ENCODE peak calls at places on chromosome 14, in six cellular contexts. T is HAP-1, Z is NCI-H1930, L is GM18507, D is amniotic stem cell, P is thoracic aorta. O is an unnamed sample.

GRCh38 chr14:64109821-64110554 is 184.2 kb downstream of the ESR2 start:
- DNase-seq in P (no peak), L (no peak), Z (no peak), T (no peak), D (no peak), O (no peak)

GRCh38 chr14:59576332-59577294 is at the start of gene CCDC175:
- DNase-seq in Z (peak), D (no peak), P (peak), T (peak), L (peak), O (peak)

GRCh38 chr14:41548666-41549065 is 58.0 kb upstream of the LRFN5 start:
- DNase-seq in L (no peak), P (no peak), D (no peak), T (no peak), Z (no peak), O (no peak)

GRCh38 chr14:104113631-104114420 is 24.6 kb upstream of the KIF26A start:
- DNase-seq in P (no peak), T (no peak), D (no peak), Z (no peak), L (no peak), O (peak)

GRCh38 chr14:52153939-52154338 is 85.1 kb upstream of the NID2 start:
- DNase-seq in Z (no peak), L (no peak), P (no peak), T (no peak), D (no peak), O (no peak)

GRCh38 chr14:51173863-51174262 is 66.2 kb upstream of the TMX1 start:
- DNase-seq in T (no peak), L (no peak), Z (no peak), D (no peak), P (no peak), O (no peak)

GRCh38 chr14:93007225-93007997 is 84.5 kb downstream of the CHGA start:
- DNase-seq in Z (no peak), L (no peak), D (peak), T (no peak), P (peak), O (no peak)

GRCh38 chr14:56061051-56061450 is 57.2 kb upstream of the PELI2 start:
- DNase-seq in Z (no peak), T (no peak), P (no peak), L (no peak), D (no peak), O (no peak)

GRCh38 chr14:59274991-59275391 is 86.5 kb downstream of the DAAM1 start:
- DNase-seq in T (no peak), L (peak), D (no peak), Z (no peak), P (no peak), O (no peak)

GRCh38 chr14:91032250-91032649 is 28.2 kb downstream of the RPS6KA5 start:
- DNase-seq in T (no peak), P (no peak), Z (no peak), D (no peak), L (no peak), O (no peak)

GRCh38 chr14:68638817-68639517 is 153.9 kb downstream of the ZFP36L1 start:
- DNase-seq in L (no peak), Z (no peak), P (no peak), D (no peak), T (no peak), O (peak)

GRCh38 chr14:30680036-30680435 is 57.9 kb downstream of the SCFD1 start:
- DNase-seq in T (peak), Z (no peak), L (no peak), P (no peak), D (no peak), O (no peak)

GRCh38 chr14:85529803-85530574 is at the start of gene FLRT2:
- DNase-seq in P (no peak), L (no peak), Z (no peak), T (peak), D (peak), O (peak)

GRCh38 chr14:93655078-93655750 is 133.1 kb downstream of the PRIMA1 start:
- DNase-seq in P (no peak), L (no peak), Z (peak), T (peak), D (peak), O (no peak)

GRCh38 chr14:95174184-95174804 is 17.0 kb upstream of the DICER1 start:
- DNase-seq in D (no peak), P (no peak), L (no peak), Z (no peak), T (no peak), O (no peak)

GRCh38 chr14:36176524-36176923 is at the start of gene PTCSC3:
- DNase-seq in L (no peak), Z (no peak), P (no peak), D (no peak), T (no peak), O (no peak)

GRCh38 chr14:51931308-51931707 is 58.0 kb upstream of the RTRAF start:
- DNase-seq in Z (no peak), D (no peak), T (no peak), P (no peak), L (no peak), O (no peak)

GRCh38 chr14:58427289-58428010 is at the start of the genes KIAA0586 and TIMM9:
- DNase-seq in D (peak), L (peak), T (peak), Z (peak), P (peak), O (peak)

GRCh38 chr14:92702441-92702918 is 45.9 kb downstream of the LGMN start:
- DNase-seq in L (no peak), P (no peak), D (no peak), T (no peak), Z (no peak), O (no peak)

GRCh38 chr14:76133103-76133502 is 18.6 kb upstream of the GPATCH2L start:
- DNase-seq in Z (no peak), P (no peak), T (no peak), L (no peak), D (no peak), O (peak)

GRCh38 chr14:38042356-38042755 is 165.3 kb upstream of the SSTR1 start:
- DNase-seq in P (no peak), L (no peak), Z (no peak), D (peak), T (no peak), O (no peak)

GRCh38 chr14:71730471-71730870 is 201.8 kb upstream of the RGS6 start:
- DNase-seq in D (no peak), T (no peak), Z (no peak), P (no peak), L (no peak), O (no peak)

GRCh38 chr14:53333809-53334208 is 180.7 kb upstream of the DDHD1 start:
- DNase-seq in L (no peak), D (no peak), T (no peak), P (no peak), Z (no peak), O (no peak)

GRCh38 chr14:102498005-102498677 is 11.4 kb downstream of the ANKRD9 start:
- DNase-seq in P (no peak), T (no peak), Z (no peak), D (no peak), L (no peak), O (no peak)

GRCh38 chr14:58737511-58737910 is 99.7 kb downstream of the DACT1 start:
- DNase-seq in Z (peak), L (no peak), D (no peak), T (no peak), P (no peak), O (no peak)

GRCh38 chr14:65070710-65071033 is 31.6 kb downstream of the MAX start:
- DNase-seq in D (no peak), Z (no peak), L (no peak), P (no peak), T (no peak), O (no peak)

GRCh38 chr14:104731249-104731924 is 7.4 kb downstream of the ADSS1 start:
- DNase-seq in Z (peak), P (no peak), L (no peak), D (no peak), T (no peak), O (no peak)

GRCh38 chr14:65506801-65507200 is 94.3 kb downstream of the FUT8 start:
- DNase-seq in L (no peak), D (no peak), Z (peak), T (no peak), P (no peak), O (no peak)

GRCh38 chr14:80047761-80048160 is 163.5 kb downstream of the DIO2 start:
- DNase-seq in P (no peak), D (no peak), Z (no peak), T (no peak), L (no peak), O (no peak)

GRCh38 chr14:28012629-28013415 is 753.8 kb upstream of the FOXG1 start:
- DNase-seq in D (no peak), Z (no peak), T (no peak), P (no peak), L (no peak), O (no peak)

GRCh38 chr14:33880330-33880729 is 70.5 kb downstream of the EGLN3 start:
- DNase-seq in D (no peak), T (no peak), P (no peak), L (no peak), Z (no peak), O (no peak)

GRCh38 chr14:100900837-100901390 is 2.6 kb downstream of the RTL1 start:
- DNase-seq in D (no peak), L (no peak), Z (peak), P (no peak), T (peak), O (no peak)

GRCh38 chr14:51357250-51357649 is 117.2 kb downstream of the TMX1 start:
- DNase-seq in P (no peak), T (no peak), D (no peak), Z (no peak), L (no peak), O (no peak)

GRCh38 chr14:93115920-93116675 is at the start of gene ITPK1:
- DNase-seq in L (peak), T (peak), Z (peak), P (no peak), D (no peak), O (no peak)

GRCh38 chr14:93073833-93074769 is 41.6 kb downstream of the ITPK1 start:
- DNase-seq in P (no peak), D (no peak), T (no peak), Z (no peak), L (no peak), O (peak)

GRCh38 chr14:100902295-100902694 is 1.2 kb downstream of the RTL1 start:
- DNase-seq in L (no peak), P (no peak), Z (no peak), D (no peak), T (no peak), O (no peak)